ENCODE peak calls at places on chromosomes 7 and 10, in seven cellular contexts. N is NCI-H1092; B is stimulated activated CD4-positive, alpha-beta T cell treated with anti-CD3 and anti-CD28 coated beads, TNF-alpha, amount 100 ng/mL, for 1 hour; Q is stimulated activated naive CD8-positive, alpha-beta T cell treated with anti-CD3 and anti-CD28 coated beads, Interleukin-15, amount 100 ng/mL, for 72 hours; T is NCI-H2107; G is suprapubic skin; X is osteocyte. K is an unnamed sample.

GRCh38 chr7:50197547-50197946 is 104.5 kb upstream of the ZPBP start:
- DNase-seq in Q (peak), B (no peak), X (no peak), T (no peak), G (no peak), N (no peak), K (no peak)

GRCh38 chr10:44383749-44384600 is 922 bp downstream of the CXCL12 start:
- DNase-seq in X (peak), B (no peak), Q (no peak), G (peak), T (no peak), N (no peak), K (peak)

GRCh38 chr7:156504687-156505545 is 135.7 kb upstream of the RNF32 start:
- DNase-seq in N (no peak), T (no peak), X (no peak), B (no peak), G (no peak), Q (no peak), K (no peak)

GRCh38 chr7:95045236-95045923 is 138.0 kb downstream of the PPP1R9A start:
- DNase-seq in X (no peak), G (no peak), B (no peak), Q (no peak), T (no peak), N (peak), K (no peak)

GRCh38 chr7:133050200-133050995 is 31.5 kb downstream of the CHCHD3 start:
- DNase-seq in T (no peak), X (no peak), B (no peak), Q (no peak), G (no peak), N (no peak), K (no peak)

GRCh38 chr10:86299562-86299961 is 67.0 kb downstream of the GRID1 start:
- DNase-seq in X (no peak), G (peak), T (no peak), B (no peak), Q (no peak), N (no peak), K (peak)

GRCh38 chr10:5317547-5318107 is 47.1 kb upstream of the UCN3 start:
- DNase-seq in G (no peak), Q (peak), N (no peak), X (no peak), T (no peak), B (no peak), K (no peak)

GRCh38 chr10:110802090-110802489 is 69.6 kb upstream of the PDCD4 start:
- DNase-seq in G (no peak), Q (no peak), X (no peak), T (no peak), B (no peak), N (no peak), K (no peak)

GRCh38 chr7:79452032-79452494 is 1.4 kb downstream of the MAGI2 start:
- DNase-seq in Q (peak), T (peak), B (no peak), X (peak), N (no peak), G (peak), K (no peak)

GRCh38 chr7:138247568-138248328 is 171.5 kb downstream of the AKR1D1 start:
- DNase-seq in Q (no peak), X (no peak), N (no peak), G (no peak), B (no peak), T (no peak), K (no peak)

GRCh38 chr10:66931340-66931948 is 5.6 kb downstream of the LRRTM3 start:
- DNase-seq in N (no peak), Q (no peak), B (no peak), G (no peak), X (no peak), T (no peak), K (no peak)

GRCh38 chr7:23654508-23654907 is 25.5 kb upstream of the FAM221A start:
- DNase-seq in N (no peak), G (no peak), T (no peak), Q (no peak), X (no peak), B (no peak), K (no peak)

GRCh38 chr10:76550806-76551205 is 1086.8 kb downstream of the KCNMA1 start:
- DNase-seq in N (no peak), X (no peak), G (no peak), B (no peak), Q (no peak), T (no peak), K (no peak)

GRCh38 chr7:112108984-112109383 is 97.2 kb downstream of the DOCK4 start:
- DNase-seq in T (no peak), X (no peak), Q (no peak), B (no peak), G (no peak), N (no peak), K (no peak)

GRCh38 chr10:119687192-119688032 is 36.2 kb downstream of the BAG3 start:
- DNase-seq in B (no peak), X (no peak), T (no peak), G (no peak), N (no peak), Q (no peak), K (no peak)

GRCh38 chr7:29598607-29599006 is 35.0 kb downstream of the PRR15 start:
- DNase-seq in T (peak), B (no peak), Q (no peak), N (peak), X (no peak), G (no peak), K (no peak)